ENCODE peak calls at places on chromosomes 7 and 10, in seven cellular contexts. One of them, this sample, is unnamed.

GRCh38 chr10:7541137-7542087 is 125.4 kb downstream of the ITIH5 start:
- DNase-seq in HCT116: no peak
- DNase-seq in H1: peak; percentile 39
- DNase-seq in K562: no peak
- DNase-seq in SK-N-SH: no peak
- DNase-seq in HepG2: peak; percentile 93
- DNase-seq in GM12878: no peak
- DNase-seq in this sample: no peak

GRCh38 chr7:98202367-98203195 is 8.7 kb upstream of the BHLHA15 start:
- DNase-seq in HCT116: no peak
- DNase-seq in H1: no peak
- DNase-seq in K562: no peak
- DNase-seq in SK-N-SH: no peak
- DNase-seq in HepG2: no peak
- DNase-seq in GM12878: peak; percentile 94
- DNase-seq in this sample: no peak

GRCh38 chr7:17374654-17375053 is 76.2 kb downstream of the AHR start:
- DNase-seq in HCT116: no peak
- DNase-seq in H1: no peak
- DNase-seq in K562: no peak
- DNase-seq in SK-N-SH: no peak
- DNase-seq in HepG2: no peak
- DNase-seq in GM12878: no peak
- DNase-seq in this sample: peak; percentile 35

GRCh38 chr7:44617225-44617885 is 10.9 kb downstream of the OGDH start:
- DNase-seq in HCT116: no peak
- DNase-seq in H1: no peak
- DNase-seq in K562: peak; percentile 31
- DNase-seq in SK-N-SH: no peak
- DNase-seq in HepG2: no peak
- DNase-seq in GM12878: no peak
- DNase-seq in this sample: no peak

GRCh38 chr7:37248396-37248836 is 200.2 kb downstream of the ELMO1 start:
- DNase-seq in HCT116: no peak
- DNase-seq in H1: peak; percentile 86
- DNase-seq in K562: no peak
- DNase-seq in SK-N-SH: no peak
- DNase-seq in HepG2: no peak
- DNase-seq in GM12878: no peak
- DNase-seq in this sample: no peak

GRCh38 chr10:110860576-110861241 is 11.0 kb upstream of the PDCD4 start:
- DNase-seq in HCT116: no peak
- DNase-seq in H1: no peak
- DNase-seq in K562: no peak
- DNase-seq in SK-N-SH: no peak
- DNase-seq in HepG2: peak; percentile 34
- DNase-seq in GM12878: peak; percentile 90
- DNase-seq in this sample: no peak

GRCh38 chr7:122457969-122458368 is 153.4 kb upstream of the FEZF1 start:
- DNase-seq in HCT116: no peak
- DNase-seq in H1: no peak
- DNase-seq in K562: no peak
- DNase-seq in SK-N-SH: no peak
- DNase-seq in HepG2: no peak
- DNase-seq in GM12878: no peak
- DNase-seq in this sample: peak; percentile 3

GRCh38 chr7:156603004-156603403 is 37.6 kb upstream of the RNF32 start:
- DNase-seq in HCT116: no peak
- DNase-seq in H1: no peak
- DNase-seq in K562: no peak
- DNase-seq in SK-N-SH: no peak
- DNase-seq in HepG2: no peak
- DNase-seq in GM12878: no peak
- DNase-seq in this sample: no peak

GRCh38 chr10:11272915-11273389 is 255.3 kb downstream of the CELF2 start:
- DNase-seq in HCT116: no peak
- DNase-seq in H1: no peak
- DNase-seq in K562: no peak
- DNase-seq in SK-N-SH: no peak
- DNase-seq in HepG2: no peak
- DNase-seq in GM12878: peak; percentile 64
- DNase-seq in this sample: no peak

GRCh38 chr7:120311028-120311788 is 38.2 kb downstream of the KCND2 start:
- DNase-seq in HCT116: no peak
- DNase-seq in H1: no peak
- DNase-seq in K562: no peak
- DNase-seq in SK-N-SH: no peak
- DNase-seq in HepG2: no peak
- DNase-seq in GM12878: no peak
- DNase-seq in this sample: no peak

GRCh38 chr10:46024948-46025347 is 5.5 kb downstream of the NCOA4 start:
- DNase-seq in HCT116: no peak
- DNase-seq in H1: no peak
- DNase-seq in K562: no peak
- DNase-seq in SK-N-SH: no peak
- DNase-seq in HepG2: no peak
- DNase-seq in GM12878: no peak
- DNase-seq in this sample: no peak

GRCh38 chr7:108146070-108146842 is 16.1 kb upstream of the LAMB4 start:
- DNase-seq in HCT116: peak; percentile 69
- DNase-seq in H1: peak; percentile 39
- DNase-seq in K562: peak; percentile 88
- DNase-seq in SK-N-SH: peak; percentile 69
- DNase-seq in HepG2: peak; percentile 72
- DNase-seq in GM12878: peak; percentile 12
- DNase-seq in this sample: peak; percentile 16

GRCh38 chr7:151679073-151679708 is 159.5 kb upstream of the RHEB start:
- DNase-seq in HCT116: no peak
- DNase-seq in H1: no peak
- DNase-seq in K562: no peak
- DNase-seq in SK-N-SH: no peak
- DNase-seq in HepG2: no peak
- DNase-seq in GM12878: no peak
- DNase-seq in this sample: no peak

GRCh38 chr10:61313460-61313859 is 139.7 kb downstream of the TMEM26 start:
- DNase-seq in HCT116: no peak
- DNase-seq in H1: no peak
- DNase-seq in K562: no peak
- DNase-seq in SK-N-SH: no peak
- DNase-seq in HepG2: no peak
- DNase-seq in GM12878: no peak
- DNase-seq in this sample: no peak

GRCh38 chr10:102004376-102004775 is 51.6 kb downstream of the ARMH3 start:
- DNase-seq in HCT116: no peak
- DNase-seq in H1: no peak
- DNase-seq in K562: no peak
- DNase-seq in SK-N-SH: no peak
- DNase-seq in HepG2: no peak
- DNase-seq in GM12878: no peak
- DNase-seq in this sample: no peak

GRCh38 chr10:47294057-47294456 is 5.9 kb upstream of the GDF10 start:
- DNase-seq in HCT116: no peak
- DNase-seq in H1: no peak
- DNase-seq in K562: no peak
- DNase-seq in SK-N-SH: no peak
- DNase-seq in HepG2: no peak
- DNase-seq in GM12878: no peak
- DNase-seq in this sample: no peak

GRCh38 chr7:20404371-20404770 is 73.7 kb downstream of the ITGB8 start:
- DNase-seq in HCT116: no peak
- DNase-seq in H1: no peak
- DNase-seq in K562: no peak
- DNase-seq in SK-N-SH: no peak
- DNase-seq in HepG2: no peak
- DNase-seq in GM12878: no peak
- DNase-seq in this sample: no peak

GRCh38 chr7:5177060-5177459 is 13.0 kb upstream of the WIPI2 start:
- DNase-seq in HCT116: no peak
- DNase-seq in H1: no peak
- DNase-seq in K562: no peak
- DNase-seq in SK-N-SH: peak; percentile 88
- DNase-seq in HepG2: no peak
- DNase-seq in GM12878: no peak
- DNase-seq in this sample: no peak

GRCh38 chr7:94913391-94913790 is 6.0 kb downstream of the PPP1R9A start:
- DNase-seq in HCT116: no peak
- DNase-seq in H1: no peak
- DNase-seq in K562: no peak
- DNase-seq in SK-N-SH: no peak
- DNase-seq in HepG2: no peak
- DNase-seq in GM12878: no peak
- DNase-seq in this sample: no peak

GRCh38 chr10:27611861-27612450 is 107.9 kb downstream of the RAB18 start:
- DNase-seq in HCT116: no peak
- DNase-seq in H1: no peak
- DNase-seq in K562: no peak
- DNase-seq in SK-N-SH: no peak
- DNase-seq in HepG2: no peak
- DNase-seq in GM12878: no peak
- DNase-seq in this sample: no peak

GRCh38 chr10:98295907-98296306 is 27.9 kb upstream of the LOXL4 start:
- DNase-seq in HCT116: no peak
- DNase-seq in H1: no peak
- DNase-seq in K562: no peak
- DNase-seq in SK-N-SH: peak; percentile 35
- DNase-seq in HepG2: no peak
- DNase-seq in GM12878: no peak
- DNase-seq in this sample: peak; percentile 55

GRCh38 chr10:2463301-2463700 is 604.0 kb upstream of the PFKP start:
- DNase-seq in HCT116: no peak
- DNase-seq in H1: no peak
- DNase-seq in K562: no peak
- DNase-seq in SK-N-SH: no peak
- DNase-seq in HepG2: no peak
- DNase-seq in GM12878: no peak
- DNase-seq in this sample: no peak

GRCh38 chr7:76356115-76356514 is 2.7 kb downstream of the YWHAG start:
- DNase-seq in HCT116: no peak
- DNase-seq in H1: no peak
- DNase-seq in K562: no peak
- DNase-seq in SK-N-SH: no peak
- DNase-seq in HepG2: no peak
- DNase-seq in GM12878: no peak
- DNase-seq in this sample: no peak

GRCh38 chr10:30052062-30052461 is 7.3 kb downstream of the JCAD start:
- DNase-seq in HCT116: no peak
- DNase-seq in H1: no peak
- DNase-seq in K562: no peak
- DNase-seq in SK-N-SH: no peak
- DNase-seq in HepG2: no peak
- DNase-seq in GM12878: no peak
- DNase-seq in this sample: no peak

GRCh38 chr7:108441392-108441955 is 14.8 kb downstream of the NRCAM start:
- DNase-seq in HCT116: no peak
- DNase-seq in H1: no peak
- DNase-seq in K562: no peak
- DNase-seq in SK-N-SH: no peak
- DNase-seq in HepG2: no peak
- DNase-seq in GM12878: no peak
- DNase-seq in this sample: no peak

GRCh38 chr7:26958834-26959233 is 94.4 kb upstream of the SKAP2 start:
- DNase-seq in HCT116: peak; percentile 58
- DNase-seq in H1: no peak
- DNase-seq in K562: no peak
- DNase-seq in SK-N-SH: no peak
- DNase-seq in HepG2: peak; percentile 46
- DNase-seq in GM12878: no peak
- DNase-seq in this sample: no peak

GRCh38 chr7:110850239-110850638 is 240.7 kb upstream of the LRRN3 start:
- DNase-seq in HCT116: no peak
- DNase-seq in H1: no peak
- DNase-seq in K562: no peak
- DNase-seq in SK-N-SH: no peak
- DNase-seq in HepG2: no peak
- DNase-seq in GM12878: no peak
- DNase-seq in this sample: no peak

GRCh38 chr7:110853263-110853662 is 237.7 kb upstream of the LRRN3 start:
- DNase-seq in HCT116: no peak
- DNase-seq in H1: no peak
- DNase-seq in K562: no peak
- DNase-seq in SK-N-SH: no peak
- DNase-seq in HepG2: no peak
- DNase-seq in GM12878: no peak
- DNase-seq in this sample: no peak

GRCh38 chr7:110856704-110857103 is 234.2 kb upstream of the LRRN3 start:
- DNase-seq in HCT116: no peak
- DNase-seq in H1: no peak
- DNase-seq in K562: no peak
- DNase-seq in SK-N-SH: no peak
- DNase-seq in HepG2: peak; percentile 18
- DNase-seq in GM12878: no peak
- DNase-seq in this sample: no peak

GRCh38 chr7:110857106-110857505 is 233.8 kb upstream of the LRRN3 start:
- DNase-seq in HCT116: no peak
- DNase-seq in H1: no peak
- DNase-seq in K562: no peak
- DNase-seq in SK-N-SH: no peak
- DNase-seq in HepG2: no peak
- DNase-seq in GM12878: no peak
- DNase-seq in this sample: no peak

GRCh38 chr7:110852156-110852858 is 238.6 kb upstream of the LRRN3 start:
- DNase-seq in HCT116: no peak
- DNase-seq in H1: no peak
- DNase-seq in K562: no peak
- DNase-seq in SK-N-SH: no peak
- DNase-seq in HepG2: no peak
- DNase-seq in GM12878: no peak
- DNase-seq in this sample: no peak
- TF ChIP-seq JUND in HCT116: no peak
- TF ChIP-seq JUND in H1: no peak
- TF ChIP-seq JUND in K562: no peak
- TF ChIP-seq JUND in SK-N-SH: no peak
- TF ChIP-seq JUND in HepG2: no peak
- TF ChIP-seq JUND in GM12878: no peak
- TF ChIP-seq JUND in this sample: no peak

GRCh38 chr10:118775478-118775877 is 20.7 kb upstream of the CACUL1 start:
- DNase-seq in HCT116: no peak
- DNase-seq in H1: no peak
- DNase-seq in K562: no peak
- DNase-seq in SK-N-SH: no peak
- DNase-seq in HepG2: no peak
- DNase-seq in GM12878: no peak
- DNase-seq in this sample: no peak
- TF ChIP-seq JUND in HCT116: no peak
- TF ChIP-seq JUND in H1: no peak
- TF ChIP-seq JUND in K562: no peak
- TF ChIP-seq JUND in SK-N-SH: no peak
- TF ChIP-seq JUND in HepG2: no peak
- TF ChIP-seq JUND in GM12878: no peak
- TF ChIP-seq JUND in this sample: no peak

GRCh38 chr7:82362129-82362528 is 81.4 kb downstream of the CACNA2D1 start:
- DNase-seq in HCT116: no peak
- DNase-seq in H1: no peak
- DNase-seq in K562: no peak
- DNase-seq in SK-N-SH: no peak
- DNase-seq in HepG2: no peak
- DNase-seq in GM12878: no peak
- DNase-seq in this sample: no peak
- TF ChIP-seq JUND in HCT116: no peak
- TF ChIP-seq JUND in H1: no peak
- TF ChIP-seq JUND in K562: no peak
- TF ChIP-seq JUND in SK-N-SH: peak; percentile 28
- TF ChIP-seq JUND in HepG2: no peak
- TF ChIP-seq JUND in GM12878: no peak
- TF ChIP-seq JUND in this sample: no peak

GRCh38 chr10:127150136-127150535 is 46.3 kb downstream of the INSYN2A start:
- DNase-seq in HCT116: peak; percentile 27
- DNase-seq in H1: no peak
- DNase-seq in K562: no peak
- DNase-seq in SK-N-SH: no peak
- DNase-seq in HepG2: no peak
- DNase-seq in GM12878: no peak
- DNase-seq in this sample: no peak
- TF ChIP-seq JUND in HCT116: peak; percentile 45
- TF ChIP-seq JUND in H1: no peak
- TF ChIP-seq JUND in K562: no peak
- TF ChIP-seq JUND in SK-N-SH: peak; percentile 57
- TF ChIP-seq JUND in HepG2: no peak
- TF ChIP-seq JUND in GM12878: no peak
- TF ChIP-seq JUND in this sample: no peak